ENCODE peak calls at places on chromosome 11, in eight cellular contexts. C is SW 1271, Y is NCI-H187 treated with DMSO at 0.1 percent for 48 hours, Q is lower lobe of right lung, D is ELF-1, Z is glutamatergic neuron, U is anterior cingulate cortex, A is psoas muscle. J is an unnamed sample.

GRCh38 chr11:40688369-40688768 is 771.1 kb downstream of the LRRC4C start:
- DNase-seq in Z (no peak), Y (no peak), U (no peak), Q (no peak), A (no peak), C (no peak), D (no peak), J (no peak)

GRCh38 chr11:60251485-60252207 is 8.7 kb upstream of the MS4A4E start:
- DNase-seq in D (peak), Z (no peak), Q (no peak), A (no peak), Y (no peak), U (no peak), C (no peak), J (peak)

GRCh38 chr11:117912497-117912896 is 16.7 kb downstream of the TMPRSS13 start:
- DNase-seq in Z (no peak), U (no peak), C (no peak), A (no peak), D (no peak), Q (no peak), Y (no peak), J (no peak)

GRCh38 chr11:24131698-24132097 is 365.2 kb upstream of the LUZP2 start:
- DNase-seq in D (no peak), U (no peak), Q (no peak), C (no peak), Z (no peak), Y (no peak), A (no peak), J (no peak)

GRCh38 chr11:78647986-78648875 is 73.6 kb upstream of the NARS2 start:
- DNase-seq in C (no peak), Y (peak), Z (no peak), A (no peak), D (peak), Q (no peak), U (no peak), J (peak)

GRCh38 chr11:79042824-79043223 is 398.0 kb downstream of the TENM4 start:
- DNase-seq in Y (no peak), U (no peak), A (no peak), C (no peak), Q (no peak), D (no peak), Z (no peak), J (no peak)

GRCh38 chr11:116343270-116343669 is 429.5 kb downstream of the BUD13 start:
- DNase-seq in D (no peak), Z (no peak), A (no peak), Y (no peak), C (no peak), U (no peak), Q (no peak), J (no peak)

GRCh38 chr11:112797653-112798293 is 163.4 kb upstream of the NCAM1 start:
- DNase-seq in Y (no peak), Z (peak), D (peak), C (no peak), A (no peak), U (peak), Q (no peak), J (peak)

GRCh38 chr11:95230054-95231034 is 658 bp downstream of the SESN3 start:
- DNase-seq in D (peak), A (peak), Q (no peak), C (peak), Y (no peak), Z (peak), U (peak), J (peak)

GRCh38 chr11:100961633-100962032 is 168.0 kb downstream of the PGR start:
- DNase-seq in C (no peak), U (no peak), Z (no peak), Y (no peak), D (no peak), Q (no peak), A (no peak), J (no peak)

GRCh38 chr11:4578624-4579023 is 2.9 kb upstream of the OR52I2 start:
- DNase-seq in Q (no peak), Z (no peak), A (no peak), Y (no peak), C (no peak), D (no peak), U (no peak), J (no peak)